ENCODE peak calls at places on chromosomes 11 and 22, in eight cellular contexts. W is anterior cingulate cortex, T is amniotic stem cell, Q is lower leg skin, Z is AG09309, N is NCI-H1694 treated with DMSO at 0.1 percent for 48 hours, K is SW 1271, O is left cardiac atrium. C is an unnamed sample.

GRCh38 chr11:2507212-2507901 is 62.5 kb downstream of the KCNQ1 start:
- DNase-seq in W (no peak), T (no peak), Q (no peak), Z (no peak), N (no peak), K (no peak), O (peak; percentile 8), C (no peak)

GRCh38 chr11:64742087-64742939 is 1.6 kb downstream of the RASGRP2 start:
- DNase-seq in W (no peak), T (no peak), Q (no peak), Z (no peak), N (no peak), K (no peak), O (peak; percentile 61), C (no peak)

GRCh38 chr11:76799061-76799804 is 16.1 kb downstream of the TSKU start:
- DNase-seq in W (peak; percentile 80), T (no peak), Q (peak; percentile 74), Z (no peak), N (peak; percentile 28), K (peak; percentile 29), O (peak; percentile 93), C (peak; percentile 83)

GRCh38 chr22:28951969-28952521 is 68.7 kb downstream of the ZNRF3 start:
- DNase-seq in W (no peak), T (no peak), Q (no peak), Z (peak; percentile 73), N (no peak), K (no peak), O (no peak), C (no peak)

GRCh38 chr22:44535362-44536095 is 37.5 kb upstream of the RTL6 start:
- DNase-seq in W (no peak), T (no peak), Q (no peak), Z (no peak), N (no peak), K (no peak), O (no peak), C (no peak)

GRCh38 chr11:80816966-80817365 is 1376.1 kb upstream of the TENM4 start:
- DNase-seq in W (no peak), T (no peak), Q (no peak), Z (no peak), N (no peak), K (no peak), O (no peak), C (no peak)

GRCh38 chr22:29987143-29987542 is 93.1 kb upstream of the HORMAD2 start:
- DNase-seq in W (no peak), T (no peak), Q (no peak), Z (no peak), N (no peak), K (no peak), O (no peak), C (no peak)

GRCh38 chr22:19291218-19291579 is 320 bp downstream of the CLTCL1 start:
- DNase-seq in W (no peak), T (no peak), Q (peak; percentile 15), Z (no peak), N (no peak), K (no peak), O (peak; percentile 52), C (no peak)

GRCh38 chr22:17077255-17077654 is 7.5 kb upstream of the IL17RA start:
- DNase-seq in W (no peak), T (no peak), Q (no peak), Z (peak; percentile 49), N (no peak), K (no peak), O (no peak), C (peak; percentile 37)